ENCODE peak calls at places on chromosomes 12 and 14, in four cellular contexts. D is heart right ventricle, N is retinal pigment epithelial cell, G is fibroblast of lung. K is an unnamed sample.

GRCh38 chr12:56338643-56339422 is at the start of gene IL23A:
- DNase-seq in D (no peak), N (no peak), G (no peak), K (no peak)

GRCh38 chr12:94174576-94174975 is 26.2 kb downstream of the PLXNC1 start:
- DNase-seq in D (no peak), N (no peak), G (no peak), K (no peak)

GRCh38 chr12:39931231-39931630 is 174.7 kb downstream of the SLC2A13 start:
- DNase-seq in D (no peak), N (no peak), G (no peak), K (no peak)

GRCh38 chr12:119328111-119328510 is 6.4 kb upstream of the CCDC60 start:
- DNase-seq in D (peak; percentile 42), N (no peak), G (no peak), K (peak; percentile 72)

GRCh38 chr12:93339695-93340094 is 38.0 kb upstream of the NUDT4 start:
- DNase-seq in D (no peak), N (no peak), G (no peak), K (no peak)

GRCh38 chr12:52235001-52235760 is 2.1 kb downstream of the KRT7 start:
- DNase-seq in D (no peak), N (no peak), G (no peak), K (no peak)

GRCh38 chr12:47377414-47378221 is 297.9 kb upstream of the AMIGO2 start:
- DNase-seq in D (peak; percentile 92), N (peak; percentile 81), G (peak; percentile 100), K (no peak)

GRCh38 chr14:61345144-61345482 is 23.7 kb downstream of the PRKCH start:
- DNase-seq in D (no peak), N (no peak), G (no peak), K (no peak)

GRCh38 chr12:1500095-1500801 is 94.1 kb downstream of the FBXL14 start:
- DNase-seq in D (peak; percentile 71), N (no peak), G (peak; percentile 88), K (peak; percentile 46)

GRCh38 chr12:114045333-114045732 is 79.2 kb upstream of the RBM19 start:
- DNase-seq in D (no peak), N (no peak), G (no peak), K (no peak)

GRCh38 chr12:112524676-112525425 is 106.1 kb downstream of the PTPN11 start:
- DNase-seq in D (no peak), N (no peak), G (peak; percentile 8), K (no peak)

GRCh38 chr12:124769166-124769530 is 94.5 kb downstream of the SCARB1 start:
- DNase-seq in D (no peak), N (no peak), G (peak; percentile 76), K (no peak)

GRCh38 chr12:64699504-64700115 is 59.6 kb downstream of the GNS start:
- DNase-seq in D (no peak), N (no peak), G (no peak), K (no peak)

GRCh38 chr14:100400115-100400514 is 77.0 kb downstream of the SLC25A47 start:
- DNase-seq in D (no peak), N (no peak), G (no peak), K (no peak)

GRCh38 chr12:29103539-29103974 is 45.5 kb upstream of the FAR2 start:
- DNase-seq in D (no peak), N (no peak), G (no peak), K (no peak)

GRCh38 chr12:111157486-111157885 is 211.4 kb downstream of the PHETA1 start:
- DNase-seq in D (no peak), N (no peak), G (no peak), K (no peak)

GRCh38 chr12:62481843-62482540 is 15.4 kb downstream of the MON2 start:
- DNase-seq in D (no peak), N (no peak), G (no peak), K (no peak)

GRCh38 chr12:49232940-49233841 is 31.7 kb upstream of the TUBA1C start:
- DNase-seq in D (peak; percentile 77), N (no peak), G (peak; percentile 52), K (peak; percentile 80)

GRCh38 chr14:22084393-22085281 is 411.0 kb upstream of the OR4E1 start:
- DNase-seq in D (peak; percentile 9), N (no peak), G (peak; percentile 69), K (peak; percentile 10)

GRCh38 chr14:102825307-102826095 is 48.3 kb downstream of the TRAF3 start:
- DNase-seq in D (no peak), N (no peak), G (no peak), K (no peak)

GRCh38 chr12:121465921-121466799 is 66.2 kb downstream of the RNF34 start:
- DNase-seq in D (no peak), N (no peak), G (no peak), K (peak; percentile 33)

GRCh38 chr12:57010627-57011224 is 4.4 kb upstream of the ZBTB39 start:
- DNase-seq in D (no peak), N (no peak), G (no peak), K (peak; percentile 30)

GRCh38 chr14:104514156-104514848 is 65.3 kb upstream of the C14orf180 start:
- DNase-seq in D (no peak), N (no peak), G (no peak), K (no peak)

GRCh38 chr14:35495278-35495677 is 38.7 kb upstream of the INSM2 start:
- DNase-seq in D (no peak), N (no peak), G (no peak), K (no peak)

DNA sequence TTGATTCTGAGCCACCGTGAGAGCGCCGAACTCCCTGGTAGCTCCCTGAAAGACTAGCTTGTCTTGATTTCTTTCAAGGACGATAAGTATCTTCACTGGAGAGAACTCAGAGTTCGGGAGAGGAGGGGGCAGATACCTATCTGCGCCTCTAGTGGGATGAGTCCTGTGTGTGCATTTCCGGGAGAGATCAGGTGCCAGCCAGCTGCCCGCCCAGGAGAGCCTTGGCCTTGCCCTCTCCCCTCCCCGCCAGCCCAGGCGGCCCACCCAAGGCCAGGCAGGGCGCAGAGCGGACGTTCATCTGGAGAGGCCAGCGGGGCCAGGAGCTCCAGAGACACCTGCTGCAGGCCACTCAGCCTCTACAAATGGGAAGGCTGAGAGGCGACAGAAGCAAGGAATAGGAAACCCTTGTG is 1.0 kb downstream of the CD9 start:
- DNase-seq in D (no peak), N (no peak), G (no peak), K (no peak)
- H3K4me3 ChIP-seq in D (peak overlapping the region; percentile 89), N (peak overlapping the region; percentile 73), G (peak overlapping the region; percentile 53), K (no peak overlapping the region)

GRCh38 chr12:115632323-115632722 is 645.2 kb downstream of the MED13L start:
- DNase-seq in D (no peak), N (no peak), G (peak; percentile 35), K (no peak)
- TF ChIP-seq CTCF in D (peak; percentile 58), N (no peak), G (no peak), K (no peak)

GRCh38 chr14:91245029-91245428 is 525 bp upstream of the GPR68 start:
- DNase-seq in D (no peak), N (no peak), G (no peak), K (no peak)

GRCh38 chr14:91241848-91242247 is 2.7 kb downstream of the GPR68 start:
- DNase-seq in D (no peak), N (no peak), G (no peak), K (no peak)

GRCh38 chr14:91244501-91244901 is at the start of gene GPR68:
- DNase-seq in D (peak; percentile 43), N (peak; percentile 61), G (peak; percentile 74), K (peak; percentile 62)

GRCh38 chr14:91243098-91243483 is 1.4 kb downstream of the GPR68 start:
- DNase-seq in D (no peak), N (no peak), G (no peak), K (no peak)

DNA sequence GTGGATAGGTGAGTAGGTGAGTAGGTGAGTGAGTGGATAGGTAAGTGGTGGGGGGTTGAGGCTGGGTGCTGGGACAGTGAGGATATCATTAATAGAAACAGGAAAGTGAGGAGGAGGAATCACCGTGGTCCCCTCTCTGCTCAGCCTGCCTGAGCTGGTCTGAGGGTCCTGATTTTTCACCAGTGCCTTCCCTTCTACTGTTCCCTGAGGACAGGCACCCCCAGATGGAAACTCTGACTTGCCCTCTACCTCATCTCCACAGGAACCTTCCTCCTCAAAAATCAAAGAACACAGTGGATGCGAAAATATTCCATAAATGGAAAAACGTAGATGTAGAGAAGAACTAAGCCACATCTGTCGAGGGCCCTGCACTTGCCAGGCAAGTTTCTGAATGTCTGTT is 1.9 kb downstream of the GPR68 start:
- DNase-seq in D (no peak), N (no peak), G (no peak), K (no peak)
- H3K4me3 ChIP-seq in D (no peak overlapping the region), N (no peak overlapping the region), G (no peak overlapping the region), K (no peak overlapping the region)

GRCh38 chr12:102990419-102990818 is 32.9 kb downstream of the ASCL1 start:
- DNase-seq in D (no peak), N (no peak), G (no peak), K (peak; percentile 41)
- TF ChIP-seq CTCF in D (no peak), N (no peak), G (no peak), K (peak; percentile 63)

GRCh38 chr14:68784995-68785816 is 7.7 kb downstream of the ZFP36L1 start:
- DNase-seq in D (no peak), N (no peak), G (peak; percentile 26), K (no peak)
- H3K4me3 ChIP-seq in D (no peak overlapping the region), N (no peak overlapping the region), G (no peak overlapping the region), K (no peak overlapping the region)

DNA sequence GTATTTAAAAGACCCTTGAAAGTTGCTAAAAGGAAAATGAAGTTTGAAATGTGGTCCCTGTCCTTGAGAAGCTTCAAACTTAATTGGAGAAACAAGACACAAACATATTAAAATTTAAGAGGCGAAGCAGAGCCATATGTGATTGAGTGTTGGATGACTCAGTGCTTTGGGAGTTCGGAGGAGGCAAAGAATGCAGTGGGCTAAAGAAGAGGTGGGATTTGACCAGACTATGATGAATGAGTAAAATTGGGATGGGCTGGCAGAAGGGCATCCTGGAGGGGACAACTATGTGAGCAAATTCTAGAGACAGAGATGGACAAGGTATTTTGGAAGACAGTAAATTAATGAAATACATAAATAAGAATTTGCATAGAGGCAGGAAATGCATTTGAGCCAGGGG is 358.6 kb downstream of the EGLN3 start:
- DNase-seq in D (no peak), N (no peak), G (no peak), K (no peak)
- TF ChIP-seq CTCF in D (no peak), N (no peak), G (no peak), K (no peak)

DNA sequence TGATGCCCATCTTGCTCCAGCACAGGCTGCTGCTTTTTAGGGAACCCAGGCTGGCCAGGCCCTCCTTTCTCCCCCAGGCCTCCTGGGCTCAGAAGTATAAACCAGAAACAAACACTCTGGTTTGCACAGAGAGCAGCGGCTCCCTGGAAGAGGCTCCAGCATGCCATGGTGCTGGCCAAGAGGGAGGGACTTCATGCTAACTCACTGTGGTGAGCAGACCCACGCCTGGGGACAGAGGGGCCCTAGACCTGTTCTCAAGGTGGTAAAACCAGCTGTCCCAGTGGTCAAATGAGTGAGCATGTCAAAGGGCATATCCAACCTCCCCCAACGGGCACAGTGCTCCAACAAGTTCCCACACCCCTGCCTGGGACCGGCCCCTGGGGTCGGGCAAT is 15.5 kb downstream of the BCL11B start:
- DNase-seq in D (no peak), N (no peak), G (no peak), K (no peak)
- H3K4me3 ChIP-seq in D (no peak overlapping the region), N (no peak overlapping the region), G (no peak overlapping the region), K (no peak overlapping the region)